ENCODE peak calls at places on chromosomes 1 and 21, in four cellular contexts. K is amniotic epithelial cell, T is lower leg skin, J is PC-3. A is an unnamed sample.
A peak's percentile ranks its signal among the peaks of the same experiment; 100 is the strongest.

GRCh38 chr1:219257751-219258150 is 84.1 kb downstream of the LYPLAL1 start:
- DNase-seq in T (no peak), J (no peak), K (no peak), A (no peak)

GRCh38 chr1:3467096-3468036 is 12.9 kb downstream of the ARHGEF16 start:
- DNase-seq in K (no peak), T (no peak), J (no peak), A (no peak)

GRCh38 chr1:232440325-232441059 is 189.4 kb downstream of the SIPA1L2 start:
- DNase-seq in K (peak; percentile 34), T (no peak), J (no peak), A (no peak)

GRCh38 chr1:7127322-7128050 is 342.2 kb downstream of the CAMTA1 start:
- DNase-seq in K (no peak), J (no peak), T (no peak), A (no peak)

GRCh38 chr1:152514715-152515453 is 602 bp downstream of the CRCT1 start:
- DNase-seq in K (no peak), T (no peak), J (no peak), A (no peak)

GRCh38 chr1:118954286-118954890 is 33.8 kb downstream of the TBX15 start:
- DNase-seq in T (no peak), J (no peak), K (no peak), A (no peak)

GRCh38 chr21:31397939-31398338 is 53.9 kb upstream of the TIAM1 start:
- DNase-seq in K (no peak), T (peak; percentile 40), J (no peak), A (no peak)

GRCh38 chr21:32560896-32561295 is 24.4 kb downstream of the TCP10L start:
- DNase-seq in T (no peak), J (no peak), K (no peak), A (no peak)

GRCh38 chr1:43522776-43523480 is 7.8 kb upstream of the PTPRF start:
- DNase-seq in T (no peak), K (peak; percentile 94), J (peak; percentile 95), A (no peak)

A was measured in gastrocnemius medialis.